ENCODE peak calls at places on chromosomes 11 and 22, in seven cellular contexts. Y, L, N, A, W, V and H are unnamed samples.

GRCh38 chr11:73143126-73143838 is 1.2 kb upstream of the FCHSD2 start:
- DNase-seq in Y (no peak), L (no peak), N (no peak), A (no peak), W (no peak), V (no peak), H (no peak)

GRCh38 chr22:44448271-44448780 is 49.7 kb downstream of the RTL6 start:
- DNase-seq in Y (no peak), L (no peak), N (peak), A (no peak), W (no peak), V (peak), H (peak)

GRCh38 chr22:31148516-31148915 is 8.2 kb upstream of the PLA2G3 start:
- DNase-seq in Y (no peak), L (no peak), N (no peak), A (no peak), W (no peak), V (peak), H (no peak)

GRCh38 chr22:18091916-18092526 is 14.2 kb downstream of the PEX26 start:
- DNase-seq in Y (peak), L (no peak), N (no peak), A (no peak), W (no peak), V (peak), H (no peak)

GRCh38 chr11:554824-555499 is 5.6 kb downstream of the LMNTD2 start:
- DNase-seq in Y (peak), L (no peak), N (peak), A (peak), W (peak), V (peak), H (peak)

GRCh38 chr11:34155057-34155758 is 49.8 kb downstream of the NAT10 start:
- DNase-seq in Y (no peak), L (no peak), N (no peak), A (no peak), W (no peak), V (no peak), H (no peak)

GRCh38 chr11:58647141-58647699 is 24.8 kb downstream of the CNTF start:
- DNase-seq in Y (no peak), L (no peak), N (no peak), A (no peak), W (no peak), V (no peak), H (no peak)

GRCh38 chr11:20113147-20113435 is 47.2 kb downstream of the DBX1 start:
- DNase-seq in Y (no peak), L (no peak), N (no peak), A (no peak), W (no peak), V (no peak), H (no peak)

GRCh38 chr22:38437416-38437815 is 17.6 kb downstream of the KCNJ4 start:
- DNase-seq in Y (no peak), L (no peak), N (no peak), A (no peak), W (no peak), V (no peak), H (no peak)

GRCh38 chr22:46136539-46137217 is 13.6 kb upstream of the PPARA start:
- DNase-seq in Y (no peak), L (no peak), N (no peak), A (no peak), W (no peak), V (no peak), H (peak)

GRCh38 chr11:96014234-96014633 is 90.3 kb upstream of the MTMR2 start:
- DNase-seq in Y (peak), L (no peak), N (peak), A (no peak), W (no peak), V (peak), H (no peak)